ENCODE peak calls at places on chromosomes 13 and 19, in ten cellular contexts. B is mucosa of descending colon, E is Panc1, J is H9, S is ascending aorta, T is AG04449, C is WERI-Rb-1, U is spleen, F is lower leg skin, R is fibroblast of lung. Y is an unnamed sample.

GRCh38 chr19:40147693-40148347 is 43.4 kb upstream of the MAP3K10 start:
- DNase-seq in E (peak; percentile 100), U (no peak), J (no peak), C (no peak), F (peak; percentile 86), B (no peak), T (peak; percentile 28), R (peak; percentile 75), S (no peak), Y (peak; percentile 58)

GRCh38 chr19:9149976-9150375 is 9.8 kb downstream of the ZNF317 start:
- DNase-seq in C (no peak), R (no peak), S (no peak), F (peak; percentile 42), U (no peak), B (no peak), E (no peak), J (no peak), T (no peak), Y (no peak)

GRCh38 chr19:37412700-37413099 is 41.8 kb downstream of the ZNF527 start:
- DNase-seq in B (no peak), U (no peak), F (no peak), C (no peak), T (no peak), R (no peak), S (no peak), E (no peak), J (no peak), Y (no peak)

GRCh38 chr13:33218020-33218419 is 67.5 kb downstream of the STARD13 start:
- DNase-seq in B (peak; percentile 42), F (no peak), R (peak; percentile 91), E (no peak), U (no peak), T (no peak), S (no peak), J (no peak), C (no peak), Y (no peak)

GRCh38 chr19:49132974-49133609 is 13.7 kb downstream of the PPFIA3 start:
- DNase-seq in B (peak; percentile 81), E (no peak), F (no peak), U (no peak), C (no peak), T (no peak), R (no peak), J (peak; percentile 87), S (no peak), Y (no peak)

GRCh38 chr19:4676955-4677731 is 7.0 kb upstream of the MYDGF start:
- DNase-seq in C (peak; percentile 87), U (no peak), F (no peak), T (no peak), S (no peak), E (no peak), B (peak; percentile 37), R (peak; percentile 32), J (peak; percentile 90), Y (no peak)

GRCh38 chr19:42122691-42123607 is 9.3 kb downstream of the POU2F2 start:
- DNase-seq in S (no peak), B (no peak), T (no peak), R (no peak), J (no peak), E (no peak), C (no peak), U (no peak), F (no peak), Y (no peak)

GRCh38 chr13:98033277-98034247 is 80.1 kb downstream of the IPO5 start:
- DNase-seq in S (no peak), C (peak; percentile 74), J (no peak), T (peak; percentile 19), U (no peak), F (peak; percentile 25), R (peak; percentile 47), B (peak; percentile 41), E (no peak), Y (no peak)

DNA sequence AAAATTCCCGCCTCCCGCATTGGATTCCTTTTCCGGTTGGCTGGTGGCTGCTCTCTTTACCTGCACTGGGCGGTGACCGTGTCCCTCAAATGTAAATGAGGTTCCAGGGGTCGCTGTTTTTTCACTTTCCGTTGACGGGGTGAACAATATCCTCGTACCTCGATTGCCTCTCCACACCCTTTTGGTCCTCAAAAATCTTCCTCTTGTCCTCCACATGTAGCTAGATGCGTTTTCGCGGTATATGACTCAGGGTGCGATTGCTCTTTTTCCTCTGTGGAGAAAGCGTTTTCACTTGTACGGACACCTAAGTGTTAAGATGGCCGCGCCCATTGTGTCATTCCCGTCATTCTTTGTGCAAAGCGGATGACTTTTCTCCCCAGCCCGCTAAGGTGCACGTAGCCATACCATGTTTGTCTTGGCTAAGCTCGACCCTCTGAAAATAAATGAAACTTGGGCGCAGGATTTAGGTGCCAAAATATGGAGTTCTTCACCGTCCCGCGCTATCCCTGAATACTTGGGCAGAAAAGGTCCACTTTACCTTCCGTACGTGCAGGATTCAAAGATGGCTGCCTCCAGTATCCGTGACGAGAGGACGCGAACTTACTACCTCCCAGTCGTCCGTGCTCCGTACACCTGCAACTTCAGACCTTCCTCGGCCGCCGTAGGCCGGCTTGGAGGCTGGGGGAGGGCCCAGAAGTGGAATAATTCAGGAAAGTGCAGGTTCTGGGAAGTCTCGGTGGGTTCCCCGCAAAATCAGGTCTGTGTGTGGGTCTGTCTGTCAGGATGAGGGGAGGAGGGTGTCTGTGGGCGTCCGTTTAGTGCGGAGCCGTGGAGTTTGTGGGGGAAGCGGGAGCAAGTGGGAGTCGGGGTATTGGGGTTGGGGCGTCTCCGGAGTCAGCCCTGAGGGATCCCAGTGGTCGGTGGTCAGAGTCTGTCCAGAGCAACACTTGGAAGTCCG is at the start of gene ZNF613:
- DNase-seq in T (peak; percentile 70), F (peak; percentile 96), U (peak; percentile 95), R (peak; percentile 95), S (peak; percentile 47), B (peak; percentile 93), J (peak; percentile 93), E (peak; percentile 86), C (peak; percentile 92), Y (peak; percentile 80)
- TF ChIP-seq CTCF in T (peak; percentile 2), F (no peak), U (no peak), R (peak; percentile 23), S (peak; percentile 44), B (no peak), J (peak; percentile 48), E (peak; percentile 45), C (peak; percentile 4), Y (no peak)

GRCh38 chr13:101942038-101942437 is 459.8 kb downstream of the FGF14 start:
- DNase-seq in F (no peak), B (peak; percentile 67), R (peak; percentile 20), C (peak; percentile 71), E (peak; percentile 13), J (no peak), S (no peak), U (no peak), T (no peak), Y (no peak)

GRCh38 chr13:101939370-101939769 is 462.5 kb downstream of the FGF14 start:
- DNase-seq in C (no peak), T (no peak), B (no peak), E (no peak), F (no peak), S (no peak), J (no peak), R (no peak), U (no peak), Y (no peak)

GRCh38 chr13:101941095-101941777 is 460.6 kb downstream of the FGF14 start:
- DNase-seq in F (no peak), R (peak; percentile 2), B (no peak), J (no peak), E (no peak), U (no peak), C (peak; percentile 38), T (no peak), S (no peak), Y (no peak)

GRCh38 chr13:101945435-101945834 is 456.4 kb downstream of the FGF14 start:
- DNase-seq in R (no peak), E (no peak), S (no peak), T (no peak), B (no peak), F (no peak), U (no peak), C (peak; percentile 41), J (peak; percentile 56), Y (no peak)

DNA sequence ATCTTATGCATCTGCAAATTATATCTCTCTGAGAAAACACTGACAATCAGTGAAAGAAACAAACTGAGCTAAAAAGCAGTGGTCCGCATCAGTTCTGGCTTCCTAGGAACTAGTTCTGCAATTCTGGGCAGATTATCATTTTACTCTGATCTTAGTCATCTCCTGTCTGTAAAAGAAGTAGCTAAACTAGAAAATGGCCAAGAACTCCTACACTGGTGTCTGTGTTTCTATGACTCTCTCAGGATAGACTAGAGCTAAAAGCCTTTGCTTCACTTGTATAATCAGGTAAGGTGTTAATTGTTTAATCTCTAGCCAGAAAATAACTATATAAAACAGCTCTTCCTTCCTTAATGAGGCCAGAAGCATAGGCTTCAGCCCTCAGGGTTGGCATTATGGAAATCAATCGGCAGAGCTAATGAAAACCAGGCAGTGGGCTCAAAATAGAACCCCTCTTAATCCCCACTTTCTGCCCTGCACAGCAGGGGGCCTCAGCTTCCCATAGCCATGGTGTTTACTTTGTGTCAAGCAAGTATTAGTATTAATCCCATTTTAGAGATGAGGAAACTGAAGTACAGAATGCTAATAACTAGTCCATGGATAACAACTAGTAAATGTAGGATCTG is 459.2 kb downstream of the FGF14 start:
- DNase-seq in B (no peak), F (no peak), R (no peak), C (peak; percentile 73), U (no peak), J (no peak), E (no peak), T (no peak), S (no peak), Y (no peak)
- TF ChIP-seq CTCF in B (no peak), F (no peak), R (peak; percentile 4), C (peak; percentile 46), U (no peak), J (no peak), E (no peak), T (no peak), S (no peak), Y (no peak)

DNA sequence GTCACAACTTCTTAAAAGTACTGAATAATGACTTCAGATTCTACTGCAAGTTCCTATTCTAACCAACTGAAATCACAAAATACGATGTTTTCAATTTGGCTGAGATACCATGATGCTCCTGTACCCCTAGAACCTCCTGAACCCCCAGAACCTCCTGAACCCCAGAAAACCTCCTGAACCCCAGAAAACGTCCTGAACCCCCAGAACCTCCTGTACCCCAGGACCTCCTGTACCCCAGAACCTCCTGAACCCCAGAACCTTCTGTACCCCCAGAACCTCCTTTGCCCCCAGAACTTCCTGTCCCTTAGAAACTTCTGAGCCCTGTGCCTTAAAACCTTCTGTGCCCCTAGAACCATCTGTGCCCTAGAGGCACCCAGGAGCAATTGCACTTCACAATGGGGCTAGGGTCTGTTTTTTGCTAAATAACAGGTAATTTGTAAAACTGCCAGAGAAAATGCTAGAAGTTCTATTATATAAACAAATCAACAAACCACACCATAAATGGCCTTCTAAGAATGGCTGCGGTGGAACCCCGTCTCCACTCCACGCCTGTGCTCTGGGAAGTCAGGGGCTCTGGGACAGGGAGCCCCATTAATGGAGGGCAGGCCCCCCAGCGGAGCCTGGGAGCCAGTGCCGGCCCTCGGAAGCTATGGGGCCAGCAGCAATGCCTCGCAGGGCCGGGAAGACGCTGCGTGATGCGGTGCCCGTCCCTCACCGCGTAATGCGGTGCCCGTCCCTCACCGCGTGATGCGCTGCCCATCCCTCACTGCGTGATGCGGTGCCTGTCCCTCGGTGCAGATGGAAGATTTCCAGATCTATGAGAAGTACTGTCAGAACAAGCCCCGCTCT is 21.3 kb upstream of the F7 start:
- DNase-seq in S (no peak), J (no peak), B (no peak), F (no peak), R (no peak), E (no peak), T (no peak), U (peak; percentile 59), C (no peak), Y (no peak)
- TF ChIP-seq CTCF in S (no peak), J (peak; percentile 50), B (no peak), F (no peak), R (peak; percentile 13), E (no peak), T (no peak), U (no peak), C (peak; percentile 11), Y (no peak)

DNA sequence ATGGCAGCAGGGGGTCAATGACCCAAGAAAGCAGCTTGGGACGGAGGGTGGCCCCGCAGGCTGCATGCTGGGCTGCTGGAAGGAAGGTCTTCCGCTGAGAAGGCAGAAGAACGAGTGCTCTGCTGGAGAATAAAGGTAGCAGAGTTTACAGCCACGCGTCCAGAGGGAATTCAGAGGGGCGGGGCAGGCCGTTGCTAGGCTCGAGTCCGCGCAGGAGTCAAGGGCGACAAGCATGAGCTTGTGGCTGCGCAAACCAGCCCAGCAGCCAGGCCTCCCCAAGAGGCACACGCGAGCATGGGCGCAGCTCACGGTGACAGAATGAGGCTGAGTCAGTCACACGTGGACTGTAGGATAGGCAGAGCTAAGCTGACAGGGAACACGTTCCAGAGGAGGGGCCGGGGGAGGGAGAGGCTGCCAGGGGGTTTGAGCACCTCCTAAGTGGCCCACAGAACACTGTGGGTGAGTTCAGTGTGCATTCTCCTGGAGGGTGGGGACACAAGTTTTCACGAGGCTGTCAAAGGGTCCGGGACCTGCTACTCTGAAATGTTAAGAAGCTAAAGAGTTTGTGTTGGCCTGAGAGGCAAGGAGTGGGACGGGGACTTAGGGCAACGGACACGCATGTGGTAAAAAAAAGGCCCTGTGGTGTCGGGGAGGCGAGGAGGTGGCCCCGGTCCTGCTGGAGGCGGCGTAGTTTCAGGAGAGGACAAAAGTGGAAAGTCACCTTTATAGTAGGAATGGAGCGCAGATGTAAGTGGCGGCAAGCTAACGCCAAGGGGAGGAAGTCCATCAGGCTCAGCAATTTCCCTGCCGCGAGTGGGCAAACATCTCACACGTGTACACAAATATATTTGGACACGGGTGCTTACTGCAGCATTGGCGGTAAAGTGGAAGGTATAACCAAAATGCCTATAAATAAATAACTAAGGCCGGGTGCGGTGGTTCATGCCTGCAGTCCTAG is 17.7 kb downstream of the RFX2 start:
- DNase-seq in J (peak; percentile 76), C (peak; percentile 55), T (no peak), R (peak; percentile 90), U (no peak), F (peak; percentile 96), S (peak; percentile 75), E (no peak), B (peak; percentile 91), Y (peak; percentile 79)
- TF ChIP-seq CTCF in J (no peak), C (no peak), T (no peak), R (no peak), U (no peak), F (no peak), S (peak; percentile 10), E (no peak), B (no peak), Y (no peak)

Y was measured in CD14-positive monocyte.